ENCODE peak calls at places on chromosomes 2 and 18, in ten cellular contexts. One of them, this sample, is unnamed.

GRCh38 chr2:162509288-162509968 is 165.5 kb downstream of the GCA start:
- DNase-seq in stimulated activated CD4-positive, alpha-beta T cell treated with anti-CD3 and anti-CD28 coated beads, Interleukin-12 subunit alpha, Interleukin-12 subunit beta, amount 100 ng/mL, for 4 hours: no peak
- DNase-seq in COR-L47: no peak
- DNase-seq in small intestine: no peak
- DNase-seq in iPS-NIHi11: no peak
- DNase-seq in H9: no peak
- DNase-seq in hippocampal formation: no peak
- DNase-seq in cardiac fibroblast: no peak
- DNase-seq in tibial nerve: no peak
- DNase-seq in GM23248: no peak
- DNase-seq in this sample: no peak

GRCh38 chr2:121000804-121001203 is 265.1 kb downstream of the GLI2 start:
- DNase-seq in stimulated activated CD4-positive, alpha-beta T cell treated with anti-CD3 and anti-CD28 coated beads, Interleukin-12 subunit alpha, Interleukin-12 subunit beta, amount 100 ng/mL, for 4 hours: no peak
- DNase-seq in COR-L47: no peak
- DNase-seq in small intestine: no peak
- DNase-seq in iPS-NIHi11: no peak
- DNase-seq in H9: no peak
- DNase-seq in hippocampal formation: no peak
- DNase-seq in cardiac fibroblast: no peak
- DNase-seq in tibial nerve: no peak
- DNase-seq in GM23248: no peak
- DNase-seq in this sample: no peak

GRCh38 chr2:171762879-171763573 is 75.8 kb downstream of the DYNC1I2 start:
- DNase-seq in stimulated activated CD4-positive, alpha-beta T cell treated with anti-CD3 and anti-CD28 coated beads, Interleukin-12 subunit alpha, Interleukin-12 subunit beta, amount 100 ng/mL, for 4 hours: no peak
- DNase-seq in COR-L47: peak; percentile 15
- DNase-seq in small intestine: no peak
- DNase-seq in iPS-NIHi11: no peak
- DNase-seq in H9: no peak
- DNase-seq in hippocampal formation: no peak
- DNase-seq in cardiac fibroblast: peak; percentile 25
- DNase-seq in tibial nerve: no peak
- DNase-seq in GM23248: peak; percentile 39
- DNase-seq in this sample: peak; percentile 69

GRCh38 chr2:146893500-146894041 is 951.3 kb upstream of the ACVR2A start:
- DNase-seq in stimulated activated CD4-positive, alpha-beta T cell treated with anti-CD3 and anti-CD28 coated beads, Interleukin-12 subunit alpha, Interleukin-12 subunit beta, amount 100 ng/mL, for 4 hours: no peak
- DNase-seq in COR-L47: no peak
- DNase-seq in small intestine: no peak
- DNase-seq in iPS-NIHi11: no peak
- DNase-seq in H9: no peak
- DNase-seq in hippocampal formation: no peak
- DNase-seq in cardiac fibroblast: peak; percentile 69
- DNase-seq in tibial nerve: no peak
- DNase-seq in GM23248: no peak
- DNase-seq in this sample: no peak

GRCh38 chr18:23743733-23744333 is 54.6 kb downstream of the LAMA3 start:
- DNase-seq in stimulated activated CD4-positive, alpha-beta T cell treated with anti-CD3 and anti-CD28 coated beads, Interleukin-12 subunit alpha, Interleukin-12 subunit beta, amount 100 ng/mL, for 4 hours: no peak
- DNase-seq in COR-L47: peak; percentile 84
- DNase-seq in small intestine: no peak
- DNase-seq in iPS-NIHi11: no peak
- DNase-seq in H9: no peak
- DNase-seq in hippocampal formation: no peak
- DNase-seq in cardiac fibroblast: no peak
- DNase-seq in tibial nerve: no peak
- DNase-seq in GM23248: no peak
- DNase-seq in this sample: no peak

GRCh38 chr18:64981915-64982314 is 768.9 kb upstream of the CDH7 start:
- DNase-seq in stimulated activated CD4-positive, alpha-beta T cell treated with anti-CD3 and anti-CD28 coated beads, Interleukin-12 subunit alpha, Interleukin-12 subunit beta, amount 100 ng/mL, for 4 hours: no peak
- DNase-seq in COR-L47: no peak
- DNase-seq in small intestine: no peak
- DNase-seq in iPS-NIHi11: no peak
- DNase-seq in H9: no peak
- DNase-seq in hippocampal formation: no peak
- DNase-seq in cardiac fibroblast: no peak
- DNase-seq in tibial nerve: no peak
- DNase-seq in GM23248: no peak
- DNase-seq in this sample: no peak

GRCh38 chr2:71552861-71553301 is 99.5 kb downstream of the DYSF start:
- DNase-seq in stimulated activated CD4-positive, alpha-beta T cell treated with anti-CD3 and anti-CD28 coated beads, Interleukin-12 subunit alpha, Interleukin-12 subunit beta, amount 100 ng/mL, for 4 hours: no peak
- DNase-seq in COR-L47: no peak
- DNase-seq in small intestine: no peak
- DNase-seq in iPS-NIHi11: no peak
- DNase-seq in H9: no peak
- DNase-seq in hippocampal formation: no peak
- DNase-seq in cardiac fibroblast: no peak
- DNase-seq in tibial nerve: no peak
- DNase-seq in GM23248: no peak
- DNase-seq in this sample: no peak

GRCh38 chr2:69122271-69122670 is 109.3 kb downstream of the ANTXR1 start:
- DNase-seq in stimulated activated CD4-positive, alpha-beta T cell treated with anti-CD3 and anti-CD28 coated beads, Interleukin-12 subunit alpha, Interleukin-12 subunit beta, amount 100 ng/mL, for 4 hours: no peak
- DNase-seq in COR-L47: no peak
- DNase-seq in small intestine: no peak
- DNase-seq in iPS-NIHi11: no peak
- DNase-seq in H9: no peak
- DNase-seq in hippocampal formation: no peak
- DNase-seq in cardiac fibroblast: peak; percentile 70
- DNase-seq in tibial nerve: no peak
- DNase-seq in GM23248: peak; percentile 90
- DNase-seq in this sample: no peak

GRCh38 chr2:237446333-237446654 is 32.3 kb upstream of the COL6A3 start:
- DNase-seq in stimulated activated CD4-positive, alpha-beta T cell treated with anti-CD3 and anti-CD28 coated beads, Interleukin-12 subunit alpha, Interleukin-12 subunit beta, amount 100 ng/mL, for 4 hours: no peak
- DNase-seq in COR-L47: no peak
- DNase-seq in small intestine: no peak
- DNase-seq in iPS-NIHi11: no peak
- DNase-seq in H9: no peak
- DNase-seq in hippocampal formation: no peak
- DNase-seq in cardiac fibroblast: peak; percentile 70
- DNase-seq in tibial nerve: no peak
- DNase-seq in GM23248: no peak
- DNase-seq in this sample: no peak

GRCh38 chr18:31206787-31207381 is 44.2 kb upstream of the DSC1 start:
- DNase-seq in stimulated activated CD4-positive, alpha-beta T cell treated with anti-CD3 and anti-CD28 coated beads, Interleukin-12 subunit alpha, Interleukin-12 subunit beta, amount 100 ng/mL, for 4 hours: no peak
- DNase-seq in COR-L47: no peak
- DNase-seq in small intestine: peak; percentile 99
- DNase-seq in iPS-NIHi11: peak; percentile 69
- DNase-seq in H9: peak; percentile 80
- DNase-seq in hippocampal formation: no peak
- DNase-seq in cardiac fibroblast: peak; percentile 5
- DNase-seq in tibial nerve: no peak
- DNase-seq in GM23248: no peak
- DNase-seq in this sample: peak; percentile 86

GRCh38 chr18:62716679-62717058 is 1.3 kb downstream of the PHLPP1 start:
- DNase-seq in stimulated activated CD4-positive, alpha-beta T cell treated with anti-CD3 and anti-CD28 coated beads, Interleukin-12 subunit alpha, Interleukin-12 subunit beta, amount 100 ng/mL, for 4 hours: peak; percentile 10
- DNase-seq in COR-L47: peak; percentile 77
- DNase-seq in small intestine: peak; percentile 49
- DNase-seq in iPS-NIHi11: peak; percentile 51
- DNase-seq in H9: peak; percentile 46
- DNase-seq in hippocampal formation: peak; percentile 57
- DNase-seq in cardiac fibroblast: peak; percentile 24
- DNase-seq in tibial nerve: no peak
- DNase-seq in GM23248: peak; percentile 56
- DNase-seq in this sample: no peak

GRCh38 chr2:40466926-40467325 is 15.0 kb upstream of the SLC8A1 start:
- DNase-seq in stimulated activated CD4-positive, alpha-beta T cell treated with anti-CD3 and anti-CD28 coated beads, Interleukin-12 subunit alpha, Interleukin-12 subunit beta, amount 100 ng/mL, for 4 hours: no peak
- DNase-seq in COR-L47: no peak
- DNase-seq in small intestine: no peak
- DNase-seq in iPS-NIHi11: no peak
- DNase-seq in H9: no peak
- DNase-seq in hippocampal formation: no peak
- DNase-seq in cardiac fibroblast: no peak
- DNase-seq in tibial nerve: no peak
- DNase-seq in GM23248: no peak
- DNase-seq in this sample: no peak